ENCODE peak calls at places on chromosome 19, in ten cellular contexts. One of them, this sample, is unnamed.

GRCh38 chr19:10246511-10246910 is 5.5 kb upstream of the MRPL4 start:
- DNase-seq in putamen: no peak
- DNase-seq in mesendoderm: no peak
- DNase-seq in fibroblast of the aortic adventitia: no peak
- DNase-seq in Right ventricle myocardium superior: no peak
- DNase-seq in GF-D8: no peak
- DNase-seq in HCEC 1CT: no peak
- DNase-seq in psoas muscle: no peak
- DNase-seq in ACHN: no peak
- DNase-seq in stimulated activated CD4-positive, alpha-beta T cell treated with anti-CD3 and anti-CD28 coated beads, Interleukin-2, amount 100 ng/mL, for 48 hours: no peak
- DNase-seq in this sample: no peak

GRCh38 chr19:9528757-9529336 is 9.6 kb downstream of the ZNF426 start:
- DNase-seq in putamen: no peak
- DNase-seq in psoas muscle: no peak
- DNase-seq in stimulated activated CD4-positive, alpha-beta T cell treated with anti-CD3 and anti-CD28 coated beads, Interleukin-2, amount 100 ng/mL, for 48 hours: no peak
- DNase-seq in fibroblast of the aortic adventitia: peak; percentile 9
- DNase-seq in HCEC 1CT: no peak
- DNase-seq in ACHN: no peak
- DNase-seq in Right ventricle myocardium superior: no peak
- DNase-seq in mesendoderm: peak; percentile 71
- DNase-seq in GF-D8: no peak
- DNase-seq in this sample: no peak

GRCh38 chr19:38004505-38005223 is 97.7 kb downstream of the SIPA1L3 start:
- DNase-seq in putamen: peak; percentile 98
- DNase-seq in stimulated activated CD4-positive, alpha-beta T cell treated with anti-CD3 and anti-CD28 coated beads, Interleukin-2, amount 100 ng/mL, for 48 hours: no peak
- DNase-seq in GF-D8: peak; percentile 87
- DNase-seq in psoas muscle: peak; percentile 81
- DNase-seq in HCEC 1CT: peak; percentile 98
- DNase-seq in fibroblast of the aortic adventitia: peak; percentile 98
- DNase-seq in ACHN: peak; percentile 93
- DNase-seq in Right ventricle myocardium superior: peak; percentile 85
- DNase-seq in mesendoderm: peak; percentile 98
- DNase-seq in this sample: no peak

GRCh38 chr19:52880895-52881389 is 16.5 kb downstream of the ZNF320 start:
- DNase-seq in GF-D8: no peak
- DNase-seq in Right ventricle myocardium superior: no peak
- DNase-seq in HCEC 1CT: no peak
- DNase-seq in putamen: no peak
- DNase-seq in mesendoderm: no peak
- DNase-seq in ACHN: no peak
- DNase-seq in fibroblast of the aortic adventitia: no peak
- DNase-seq in psoas muscle: no peak
- DNase-seq in stimulated activated CD4-positive, alpha-beta T cell treated with anti-CD3 and anti-CD28 coated beads, Interleukin-2, amount 100 ng/mL, for 48 hours: no peak
- DNase-seq in this sample: no peak

GRCh38 chr19:43519436-43520088 is 7.4 kb downstream of the ETHE1 start:
- DNase-seq in fibroblast of the aortic adventitia: peak; percentile 93
- DNase-seq in Right ventricle myocardium superior: peak; percentile 82
- DNase-seq in GF-D8: peak; percentile 26
- DNase-seq in HCEC 1CT: peak; percentile 86
- DNase-seq in mesendoderm: peak; percentile 91
- DNase-seq in ACHN: peak; percentile 74
- DNase-seq in putamen: peak; percentile 80
- DNase-seq in psoas muscle: peak; percentile 72
- DNase-seq in stimulated activated CD4-positive, alpha-beta T cell treated with anti-CD3 and anti-CD28 coated beads, Interleukin-2, amount 100 ng/mL, for 48 hours: peak; percentile 73
- DNase-seq in this sample: no peak

GRCh38 chr19:5333581-5334365 is 6.8 kb downstream of the PTPRS start:
- DNase-seq in psoas muscle: no peak
- DNase-seq in Right ventricle myocardium superior: no peak
- DNase-seq in ACHN: peak; percentile 68
- DNase-seq in mesendoderm: no peak
- DNase-seq in putamen: no peak
- DNase-seq in HCEC 1CT: no peak
- DNase-seq in fibroblast of the aortic adventitia: no peak
- DNase-seq in GF-D8: no peak
- DNase-seq in stimulated activated CD4-positive, alpha-beta T cell treated with anti-CD3 and anti-CD28 coated beads, Interleukin-2, amount 100 ng/mL, for 48 hours: no peak
- DNase-seq in this sample: no peak

GRCh38 chr19:40423227-40423566 is 2.6 kb downstream of the SERTAD1 start:
- DNase-seq in mesendoderm: no peak
- DNase-seq in stimulated activated CD4-positive, alpha-beta T cell treated with anti-CD3 and anti-CD28 coated beads, Interleukin-2, amount 100 ng/mL, for 48 hours: no peak
- DNase-seq in fibroblast of the aortic adventitia: no peak
- DNase-seq in psoas muscle: no peak
- DNase-seq in Right ventricle myocardium superior: no peak
- DNase-seq in ACHN: no peak
- DNase-seq in HCEC 1CT: no peak
- DNase-seq in GF-D8: no peak
- DNase-seq in putamen: no peak
- DNase-seq in this sample: no peak

GRCh38 chr19:31180907-31181306 is 168.3 kb downstream of the TSHZ3 start:
- DNase-seq in mesendoderm: no peak
- DNase-seq in ACHN: no peak
- DNase-seq in fibroblast of the aortic adventitia: no peak
- DNase-seq in Right ventricle myocardium superior: no peak
- DNase-seq in GF-D8: no peak
- DNase-seq in psoas muscle: no peak
- DNase-seq in putamen: no peak
- DNase-seq in stimulated activated CD4-positive, alpha-beta T cell treated with anti-CD3 and anti-CD28 coated beads, Interleukin-2, amount 100 ng/mL, for 48 hours: no peak
- DNase-seq in HCEC 1CT: no peak
- DNase-seq in this sample: no peak

GRCh38 chr19:30865481-30865880 is 483.8 kb downstream of the TSHZ3 start:
- DNase-seq in Right ventricle myocardium superior: no peak
- DNase-seq in HCEC 1CT: no peak
- DNase-seq in psoas muscle: no peak
- DNase-seq in putamen: no peak
- DNase-seq in mesendoderm: no peak
- DNase-seq in stimulated activated CD4-positive, alpha-beta T cell treated with anti-CD3 and anti-CD28 coated beads, Interleukin-2, amount 100 ng/mL, for 48 hours: no peak
- DNase-seq in ACHN: no peak
- DNase-seq in fibroblast of the aortic adventitia: no peak
- DNase-seq in GF-D8: no peak
- DNase-seq in this sample: no peak

GRCh38 chr19:35171730-35172129 is 17.2 kb downstream of the FXYD5 start:
- DNase-seq in HCEC 1CT: no peak
- DNase-seq in putamen: no peak
- DNase-seq in stimulated activated CD4-positive, alpha-beta T cell treated with anti-CD3 and anti-CD28 coated beads, Interleukin-2, amount 100 ng/mL, for 48 hours: no peak
- DNase-seq in ACHN: no peak
- DNase-seq in mesendoderm: no peak
- DNase-seq in psoas muscle: no peak
- DNase-seq in fibroblast of the aortic adventitia: no peak
- DNase-seq in GF-D8: no peak
- DNase-seq in Right ventricle myocardium superior: no peak
- DNase-seq in this sample: no peak

GRCh38 chr19:1445185-1445931 is 4.6 kb upstream of the APC2 start:
- DNase-seq in Right ventricle myocardium superior: peak; percentile 88
- DNase-seq in HCEC 1CT: peak; percentile 50
- DNase-seq in ACHN: peak; percentile 67
- DNase-seq in stimulated activated CD4-positive, alpha-beta T cell treated with anti-CD3 and anti-CD28 coated beads, Interleukin-2, amount 100 ng/mL, for 48 hours: peak; percentile 77
- DNase-seq in psoas muscle: peak; percentile 74
- DNase-seq in mesendoderm: peak; percentile 65
- DNase-seq in putamen: peak; percentile 73
- DNase-seq in GF-D8: no peak
- DNase-seq in fibroblast of the aortic adventitia: peak; percentile 30
- DNase-seq in this sample: no peak

GRCh38 chr19:42480335-42481095 is 37.8 kb upstream of the CXCL17 start:
- DNase-seq in putamen: no peak
- DNase-seq in psoas muscle: no peak
- DNase-seq in ACHN: no peak
- DNase-seq in HCEC 1CT: peak; percentile 36
- DNase-seq in stimulated activated CD4-positive, alpha-beta T cell treated with anti-CD3 and anti-CD28 coated beads, Interleukin-2, amount 100 ng/mL, for 48 hours: no peak
- DNase-seq in Right ventricle myocardium superior: no peak
- DNase-seq in fibroblast of the aortic adventitia: peak; percentile 36
- DNase-seq in mesendoderm: peak; percentile 71
- DNase-seq in GF-D8: peak; percentile 53
- DNase-seq in this sample: no peak

GRCh38 chr19:18543814-18544475 is 572 bp upstream of the FKBP8 start:
- DNase-seq in putamen: peak; percentile 71
- DNase-seq in fibroblast of the aortic adventitia: peak; percentile 54
- DNase-seq in GF-D8: peak; percentile 52
- DNase-seq in mesendoderm: peak; percentile 91
- DNase-seq in stimulated activated CD4-positive, alpha-beta T cell treated with anti-CD3 and anti-CD28 coated beads, Interleukin-2, amount 100 ng/mL, for 48 hours: peak; percentile 74
- DNase-seq in ACHN: no peak
- DNase-seq in psoas muscle: no peak
- DNase-seq in Right ventricle myocardium superior: peak; percentile 64
- DNase-seq in HCEC 1CT: peak; percentile 72
- DNase-seq in this sample: peak; percentile 51

GRCh38 chr19:10557603-10558197 is 8.1 kb downstream of the KRI1 start:
- DNase-seq in ACHN: no peak
- DNase-seq in fibroblast of the aortic adventitia: no peak
- DNase-seq in mesendoderm: no peak
- DNase-seq in stimulated activated CD4-positive, alpha-beta T cell treated with anti-CD3 and anti-CD28 coated beads, Interleukin-2, amount 100 ng/mL, for 48 hours: no peak
- DNase-seq in psoas muscle: no peak
- DNase-seq in putamen: no peak
- DNase-seq in HCEC 1CT: no peak
- DNase-seq in GF-D8: no peak
- DNase-seq in Right ventricle myocardium superior: no peak
- DNase-seq in this sample: no peak

GRCh38 chr19:10644351-10645007 is 9.7 kb upstream of the ILF3 start:
- DNase-seq in mesendoderm: peak; percentile 88
- DNase-seq in fibroblast of the aortic adventitia: peak; percentile 75
- DNase-seq in putamen: peak; percentile 77
- DNase-seq in Right ventricle myocardium superior: peak; percentile 90
- DNase-seq in psoas muscle: peak; percentile 87
- DNase-seq in stimulated activated CD4-positive, alpha-beta T cell treated with anti-CD3 and anti-CD28 coated beads, Interleukin-2, amount 100 ng/mL, for 48 hours: peak; percentile 81
- DNase-seq in GF-D8: peak; percentile 23
- DNase-seq in HCEC 1CT: peak; percentile 73
- DNase-seq in ACHN: peak; percentile 71
- DNase-seq in this sample: no peak

GRCh38 chr19:38868551-38868950 is 9.5 kb downstream of the RINL start:
- DNase-seq in ACHN: no peak
- DNase-seq in Right ventricle myocardium superior: no peak
- DNase-seq in GF-D8: no peak
- DNase-seq in HCEC 1CT: no peak
- DNase-seq in mesendoderm: peak; percentile 21
- DNase-seq in fibroblast of the aortic adventitia: no peak
- DNase-seq in stimulated activated CD4-positive, alpha-beta T cell treated with anti-CD3 and anti-CD28 coated beads, Interleukin-2, amount 100 ng/mL, for 48 hours: no peak
- DNase-seq in psoas muscle: no peak
- DNase-seq in putamen: no peak
- DNase-seq in this sample: no peak

GRCh38 chr19:33795370-33796163 is 1.1 kb upstream of the KCTD15 start:
- DNase-seq in stimulated activated CD4-positive, alpha-beta T cell treated with anti-CD3 and anti-CD28 coated beads, Interleukin-2, amount 100 ng/mL, for 48 hours: peak; percentile 51
- DNase-seq in putamen: peak; percentile 64
- DNase-seq in fibroblast of the aortic adventitia: peak; percentile 77
- DNase-seq in GF-D8: peak; percentile 66
- DNase-seq in mesendoderm: peak; percentile 94
- DNase-seq in psoas muscle: peak; percentile 80
- DNase-seq in Right ventricle myocardium superior: peak; percentile 91
- DNase-seq in ACHN: peak; percentile 78
- DNase-seq in HCEC 1CT: peak; percentile 32
- DNase-seq in this sample: no peak

GRCh38 chr19:23439623-23440022 is 44.4 kb upstream of the ZNF91 start:
- DNase-seq in Right ventricle myocardium superior: no peak
- DNase-seq in GF-D8: no peak
- DNase-seq in fibroblast of the aortic adventitia: no peak
- DNase-seq in ACHN: no peak
- DNase-seq in HCEC 1CT: no peak
- DNase-seq in stimulated activated CD4-positive, alpha-beta T cell treated with anti-CD3 and anti-CD28 coated beads, Interleukin-2, amount 100 ng/mL, for 48 hours: no peak
- DNase-seq in psoas muscle: no peak
- DNase-seq in putamen: no peak
- DNase-seq in mesendoderm: peak; percentile 46
- DNase-seq in this sample: no peak

GRCh38 chr19:18422530-18423191 is 3.5 kb downstream of the SSBP4 start:
- DNase-seq in HCEC 1CT: no peak
- DNase-seq in putamen: no peak
- DNase-seq in fibroblast of the aortic adventitia: no peak
- DNase-seq in GF-D8: no peak
- DNase-seq in Right ventricle myocardium superior: no peak
- DNase-seq in stimulated activated CD4-positive, alpha-beta T cell treated with anti-CD3 and anti-CD28 coated beads, Interleukin-2, amount 100 ng/mL, for 48 hours: no peak
- DNase-seq in psoas muscle: no peak
- DNase-seq in ACHN: no peak
- DNase-seq in mesendoderm: no peak
- DNase-seq in this sample: no peak

GRCh38 chr19:48745208-48745995 is 1.3 kb downstream of the IZUMO1 start:
- DNase-seq in ACHN: peak; percentile 40
- DNase-seq in psoas muscle: peak; percentile 56
- DNase-seq in fibroblast of the aortic adventitia: peak; percentile 54
- DNase-seq in Right ventricle myocardium superior: peak; percentile 60
- DNase-seq in putamen: peak; percentile 82
- DNase-seq in GF-D8: no peak
- DNase-seq in stimulated activated CD4-positive, alpha-beta T cell treated with anti-CD3 and anti-CD28 coated beads, Interleukin-2, amount 100 ng/mL, for 48 hours: peak; percentile 49
- DNase-seq in HCEC 1CT: peak; percentile 57
- DNase-seq in mesendoderm: peak; percentile 82
- DNase-seq in this sample: no peak

GRCh38 chr19:1725100-1726064 is 27.9 kb upstream of the ONECUT3 start:
- DNase-seq in psoas muscle: peak; percentile 50
- DNase-seq in HCEC 1CT: peak; percentile 36
- DNase-seq in stimulated activated CD4-positive, alpha-beta T cell treated with anti-CD3 and anti-CD28 coated beads, Interleukin-2, amount 100 ng/mL, for 48 hours: peak; percentile 35
- DNase-seq in mesendoderm: peak; percentile 83
- DNase-seq in putamen: peak; percentile 67
- DNase-seq in GF-D8: no peak
- DNase-seq in Right ventricle myocardium superior: peak; percentile 55
- DNase-seq in fibroblast of the aortic adventitia: peak; percentile 34
- DNase-seq in ACHN: peak; percentile 52
- DNase-seq in this sample: no peak

GRCh38 chr19:31639306-31639705 is 290.1 kb upstream of the TSHZ3 start:
- DNase-seq in psoas muscle: no peak
- DNase-seq in mesendoderm: no peak
- DNase-seq in HCEC 1CT: no peak
- DNase-seq in putamen: no peak
- DNase-seq in Right ventricle myocardium superior: no peak
- DNase-seq in fibroblast of the aortic adventitia: no peak
- DNase-seq in stimulated activated CD4-positive, alpha-beta T cell treated with anti-CD3 and anti-CD28 coated beads, Interleukin-2, amount 100 ng/mL, for 48 hours: no peak
- DNase-seq in GF-D8: no peak
- DNase-seq in ACHN: peak; percentile 9
- DNase-seq in this sample: no peak

GRCh38 chr19:3324405-3324856 is 42.0 kb upstream of the NFIC start:
- DNase-seq in HCEC 1CT: no peak
- DNase-seq in fibroblast of the aortic adventitia: peak; percentile 23
- DNase-seq in putamen: no peak
- DNase-seq in psoas muscle: peak; percentile 63
- DNase-seq in ACHN: peak; percentile 47
- DNase-seq in mesendoderm: peak; percentile 46
- DNase-seq in stimulated activated CD4-positive, alpha-beta T cell treated with anti-CD3 and anti-CD28 coated beads, Interleukin-2, amount 100 ng/mL, for 48 hours: peak; percentile 88
- DNase-seq in GF-D8: no peak
- DNase-seq in Right ventricle myocardium superior: peak; percentile 70
- DNase-seq in this sample: no peak

GRCh38 chr19:1822210-1822609 is 10.1 kb upstream of the ATP8B3 start:
- DNase-seq in putamen: no peak
- DNase-seq in fibroblast of the aortic adventitia: no peak
- DNase-seq in mesendoderm: no peak
- DNase-seq in Right ventricle myocardium superior: no peak
- DNase-seq in ACHN: no peak
- DNase-seq in HCEC 1CT: no peak
- DNase-seq in stimulated activated CD4-positive, alpha-beta T cell treated with anti-CD3 and anti-CD28 coated beads, Interleukin-2, amount 100 ng/mL, for 48 hours: no peak
- DNase-seq in psoas muscle: no peak
- DNase-seq in GF-D8: no peak
- DNase-seq in this sample: no peak

GRCh38 chr19:10503002-10503789 is at the start of gene KEAP1:
- DNase-seq in ACHN: peak; percentile 39
- DNase-seq in fibroblast of the aortic adventitia: peak; percentile 18
- DNase-seq in stimulated activated CD4-positive, alpha-beta T cell treated with anti-CD3 and anti-CD28 coated beads, Interleukin-2, amount 100 ng/mL, for 48 hours: peak; percentile 36
- DNase-seq in HCEC 1CT: no peak
- DNase-seq in mesendoderm: peak; percentile 70
- DNase-seq in Right ventricle myocardium superior: peak; percentile 64
- DNase-seq in GF-D8: no peak
- DNase-seq in putamen: no peak
- DNase-seq in psoas muscle: no peak
- DNase-seq in this sample: no peak

GRCh38 chr19:7544626-7545025 is 9.1 kb downstream of the PNPLA6 start:
- DNase-seq in Right ventricle myocardium superior: no peak
- DNase-seq in GF-D8: peak; percentile 90
- DNase-seq in psoas muscle: no peak
- DNase-seq in putamen: no peak
- DNase-seq in HCEC 1CT: no peak
- DNase-seq in fibroblast of the aortic adventitia: no peak
- DNase-seq in mesendoderm: no peak
- DNase-seq in ACHN: no peak
- DNase-seq in stimulated activated CD4-positive, alpha-beta T cell treated with anti-CD3 and anti-CD28 coated beads, Interleukin-2, amount 100 ng/mL, for 48 hours: no peak
- DNase-seq in this sample: no peak

GRCh38 chr19:16074488-16075365 is 1.6 kb upstream of the TPM4 start:
- DNase-seq in putamen: no peak
- DNase-seq in psoas muscle: no peak
- DNase-seq in HCEC 1CT: peak; percentile 24
- DNase-seq in ACHN: no peak
- DNase-seq in Right ventricle myocardium superior: no peak
- DNase-seq in fibroblast of the aortic adventitia: no peak
- DNase-seq in stimulated activated CD4-positive, alpha-beta T cell treated with anti-CD3 and anti-CD28 coated beads, Interleukin-2, amount 100 ng/mL, for 48 hours: no peak
- DNase-seq in GF-D8: no peak
- DNase-seq in mesendoderm: no peak
- DNase-seq in this sample: no peak